ENCODE peak calls at places on chromosomes 5 and 9, in ten cellular contexts. D, G, U, Y, Z, C, W, A, H and E are unnamed samples.

GRCh38 chr9:133701981-133702797 is 36.0 kb downstream of the SARDH start:
- DNase-seq in D (peak; percentile 81), G (no peak), U (no peak), Y (no peak), Z (no peak), C (peak; percentile 4), W (peak; percentile 12), A (peak; percentile 71), H (peak; percentile 32), E (no peak)

GRCh38 chr9:130938652-130939404 is at the start of gene FIBCD1:
- DNase-seq in D (peak; percentile 38), G (peak; percentile 42), U (no peak), Y (no peak), Z (peak; percentile 63), C (peak; percentile 36), W (no peak), A (peak; percentile 30), H (peak; percentile 66), E (peak; percentile 34)

GRCh38 chr9:135241381-135242380 is 154.2 kb downstream of the OLFM1 start:
- DNase-seq in D (no peak), G (no peak), U (no peak), Y (no peak), Z (no peak), C (no peak), W (no peak), A (no peak), H (no peak), E (no peak)

GRCh38 chr9:4324513-4324912 is 24.6 kb upstream of the GLIS3 start:
- DNase-seq in D (no peak), G (peak; percentile 84), U (no peak), Y (no peak), Z (no peak), C (peak; percentile 97), W (no peak), A (no peak), H (no peak), E (no peak)

GRCh38 chr5:177370488-177371119 is 12.9 kb downstream of the RGS14 start:
- DNase-seq in D (no peak), G (peak; percentile 77), U (no peak), Y (peak; percentile 76), Z (peak; percentile 97), C (peak; percentile 82), W (no peak), A (peak; percentile 41), H (peak; percentile 87), E (peak; percentile 86)

GRCh38 chr5:136629125-136629790 is 263.9 kb upstream of the TRPC7 start:
- DNase-seq in D (no peak), G (no peak), U (no peak), Y (no peak), Z (no peak), C (no peak), W (no peak), A (no peak), H (no peak), E (no peak)

GRCh38 chr5:41414598-41414997 is 95.8 kb downstream of the PLCXD3 start:
- DNase-seq in D (no peak), G (peak; percentile 84), U (no peak), Y (no peak), Z (no peak), C (peak; percentile 98), W (no peak), A (no peak), H (no peak), E (no peak)

GRCh38 chr5:175709276-175709781 is 51.5 kb downstream of the HRH2 start:
- DNase-seq in D (no peak), G (no peak), U (no peak), Y (no peak), Z (no peak), C (no peak), W (no peak), A (no peak), H (no peak), E (no peak)

GRCh38 chr5:7897014-7897600 is 28.2 kb downstream of the MTRR start:
- DNase-seq in D (peak; percentile 59), G (peak; percentile 31), U (no peak), Y (peak; percentile 7), Z (peak; percentile 40), C (peak; percentile 25), W (no peak), A (peak; percentile 27), H (peak; percentile 11), E (peak; percentile 18)

GRCh38 chr9:85425153-85425611 is 316.6 kb downstream of the AGTPBP1 start:
- DNase-seq in D (peak; percentile 41), G (peak; percentile 40), U (peak; percentile 45), Y (peak; percentile 11), Z (peak; percentile 83), C (peak; percentile 35), W (no peak), A (peak; percentile 67), H (peak; percentile 55), E (peak; percentile 11)

GRCh38 chr9:101366038-101366756 is 18.6 kb downstream of the BAAT start:
- DNase-seq in D (no peak), G (peak; percentile 42), U (no peak), Y (no peak), Z (no peak), C (peak; percentile 27), W (no peak), A (no peak), H (no peak), E (no peak)

GRCh38 chr5:173396311-173396993 is 68.2 kb upstream of the STC2 start:
- DNase-seq in D (no peak), G (peak; percentile 11), U (no peak), Y (no peak), Z (peak; percentile 59), C (no peak), W (no peak), A (no peak), H (no peak), E (no peak)

GRCh38 chr9:76114144-76114543 is 223.7 kb downstream of the PCSK5 start:
- DNase-seq in D (no peak), G (no peak), U (no peak), Y (no peak), Z (no peak), C (peak; percentile 35), W (no peak), A (no peak), H (no peak), E (no peak)

GRCh38 chr9:97703437-97704326 is 6.5 kb upstream of the XPA start:
- DNase-seq in D (peak; percentile 37), G (peak; percentile 82), U (no peak), Y (peak; percentile 5), Z (no peak), C (peak; percentile 94), W (no peak), A (peak; percentile 20), H (no peak), E (no peak)

GRCh38 chr5:10424124-10424731 is 17.5 kb upstream of the ROPN1L start:
- DNase-seq in D (peak; percentile 54), G (peak; percentile 48), U (no peak), Y (no peak), Z (peak; percentile 28), C (peak; percentile 59), W (peak; percentile 20), A (no peak), H (no peak), E (no peak)

GRCh38 chr9:126635061-126635460 is 21.3 kb downstream of the LMX1B start:
- DNase-seq in D (no peak), G (no peak), U (no peak), Y (no peak), Z (no peak), C (no peak), W (no peak), A (no peak), H (no peak), E (no peak)

GRCh38 chr9:19642256-19642655 is 146.6 kb downstream of the SLC24A2 start:
- DNase-seq in D (no peak), G (no peak), U (no peak), Y (no peak), Z (no peak), C (peak; percentile 2), W (no peak), A (no peak), H (no peak), E (no peak)

GRCh38 chr5:136689563-136689962 is 324.2 kb upstream of the TRPC7 start:
- DNase-seq in D (no peak), G (no peak), U (no peak), Y (no peak), Z (no peak), C (no peak), W (no peak), A (no peak), H (no peak), E (no peak)

GRCh38 chr5:87127956-87128687 is 139.6 kb upstream of the RASA1 start:
- DNase-seq in D (no peak), G (peak; percentile 40), U (no peak), Y (no peak), Z (no peak), C (no peak), W (no peak), A (no peak), H (no peak), E (no peak)

GRCh38 chr9:15882328-15882727 is 329.5 kb downstream of the CCDC171 start:
- DNase-seq in D (no peak), G (no peak), U (no peak), Y (no peak), Z (no peak), C (no peak), W (no peak), A (no peak), H (no peak), E (no peak)

GRCh38 chr5:96747718-96748117 is 60.0 kb downstream of the ERAP1 start:
- DNase-seq in D (no peak), G (no peak), U (no peak), Y (no peak), Z (no peak), C (no peak), W (no peak), A (no peak), H (no peak), E (no peak)

GRCh38 chr9:82492274-82492673 is 503.7 kb downstream of the SPATA31D1 start:
- DNase-seq in D (no peak), G (no peak), U (no peak), Y (no peak), Z (no peak), C (peak; percentile 30), W (no peak), A (no peak), H (no peak), E (no peak)

GRCh38 chr5:79107020-79107796 is 4.4 kb upstream of the BHMT start:
- DNase-seq in D (no peak), G (no peak), U (no peak), Y (no peak), Z (peak; percentile 10), C (peak; percentile 28), W (no peak), A (no peak), H (no peak), E (no peak)

GRCh38 chr5:37086466-37087178 is 162.6 kb downstream of the CPLANE1 start:
- DNase-seq in D (no peak), G (peak; percentile 34), U (no peak), Y (no peak), Z (no peak), C (peak; percentile 24), W (no peak), A (no peak), H (peak; percentile 24), E (no peak)

GRCh38 chr9:113057193-113057592 is 669 bp upstream of the ZFP37 start:
- DNase-seq in D (no peak), G (no peak), U (no peak), Y (no peak), Z (no peak), C (no peak), W (no peak), A (no peak), H (no peak), E (no peak)

GRCh38 chr5:154590093-154590724 is 112.2 kb upstream of the HAND1 start:
- DNase-seq in D (no peak), G (no peak), U (no peak), Y (no peak), Z (no peak), C (no peak), W (no peak), A (no peak), H (no peak), E (no peak)

GRCh38 chr5:131635755-131636479 is 888 bp upstream of the RAPGEF6 start:
- DNase-seq in D (peak; percentile 58), G (peak; percentile 24), U (no peak), Y (no peak), Z (no peak), C (no peak), W (peak; percentile 11), A (no peak), H (no peak), E (no peak)

GRCh38 chr5:173187054-173187743 is 42.9 kb downstream of the BNIP1 start:
- DNase-seq in D (peak; percentile 41), G (no peak), U (no peak), Y (no peak), Z (no peak), C (no peak), W (no peak), A (no peak), H (no peak), E (no peak)